ENCODE peak calls at places on chromosomes 3 and 15, in eight cellular contexts. Y is K562, I is HepG2, H is HCT116, J is H1, F is GM23338, G is SK-N-SH, T is GM12878. V is an unnamed sample.

GRCh38 chr3:24160424-24160823 is 215.3 kb downstream of the NR1D2 start:
- DNase-seq in Y (no peak), I (no peak), H (no peak), J (no peak), F (peak), G (no peak), T (no peak), V (no peak)

GRCh38 chr15:92878593-92879053 is 21.5 kb upstream of the CHD2 start:
- DNase-seq in Y (peak), I (no peak), H (no peak), J (no peak), F (no peak), G (no peak), T (no peak), V (no peak)

GRCh38 chr15:90212221-90213079 is 11.3 kb downstream of the SEMA4B start:
- DNase-seq in Y (no peak), I (no peak), H (no peak), J (no peak), F (no peak), G (no peak), T (no peak), V (no peak)

GRCh38 chr15:62119224-62119925 is 45.7 kb downstream of the C2CD4B start:
- DNase-seq in Y (peak), I (peak), H (peak), J (no peak), F (no peak), G (no peak), T (no peak), V (peak)

GRCh38 chr15:57345584-57345983 is 30.7 kb upstream of the CGNL1 start:
- DNase-seq in Y (no peak), I (peak), H (no peak), J (no peak), F (peak), G (peak), T (no peak), V (peak)

GRCh38 chr3:16142350-16143050 is 32.0 kb upstream of the GALNT15 start:
- DNase-seq in Y (no peak), I (no peak), H (no peak), J (no peak), F (no peak), G (no peak), T (no peak), V (no peak)

GRCh38 chr3:194384156-194384555 is 14.6 kb upstream of the LRRC15 start:
- DNase-seq in Y (no peak), I (no peak), H (no peak), J (no peak), F (no peak), G (no peak), T (no peak), V (no peak)

GRCh38 chr3:134087046-134087974 is 57.6 kb upstream of the SLCO2A1 start:
- DNase-seq in Y (no peak), I (no peak), H (no peak), J (no peak), F (no peak), G (no peak), T (no peak), V (no peak)

GRCh38 chr3:58068126-58068809 is 60.0 kb downstream of the FLNB start:
- DNase-seq in Y (peak), I (peak), H (no peak), J (no peak), F (no peak), G (no peak), T (no peak), V (no peak)

GRCh38 chr3:58063424-58063823 is 55.2 kb downstream of the FLNB start:
- DNase-seq in Y (peak), I (no peak), H (no peak), J (no peak), F (no peak), G (no peak), T (no peak), V (no peak)

GRCh38 chr3:58065700-58066167 is 57.5 kb downstream of the FLNB start:
- DNase-seq in Y (no peak), I (peak), H (no peak), J (no peak), F (no peak), G (no peak), T (no peak), V (peak)

GRCh38 chr3:58064923-58065638 is 56.9 kb downstream of the FLNB start:
- DNase-seq in Y (no peak), I (no peak), H (no peak), J (no peak), F (no peak), G (no peak), T (no peak), V (no peak)

GRCh38 chr3:58066842-58067241 is 58.6 kb downstream of the FLNB start:
- DNase-seq in Y (no peak), I (peak), H (no peak), J (no peak), F (no peak), G (no peak), T (no peak), V (peak)
- TF ChIP-seq CTCF in Y (no peak), I (no peak), H (no peak), J (no peak), F (no peak), G (no peak), T (no peak), V (no peak)

DNA sequence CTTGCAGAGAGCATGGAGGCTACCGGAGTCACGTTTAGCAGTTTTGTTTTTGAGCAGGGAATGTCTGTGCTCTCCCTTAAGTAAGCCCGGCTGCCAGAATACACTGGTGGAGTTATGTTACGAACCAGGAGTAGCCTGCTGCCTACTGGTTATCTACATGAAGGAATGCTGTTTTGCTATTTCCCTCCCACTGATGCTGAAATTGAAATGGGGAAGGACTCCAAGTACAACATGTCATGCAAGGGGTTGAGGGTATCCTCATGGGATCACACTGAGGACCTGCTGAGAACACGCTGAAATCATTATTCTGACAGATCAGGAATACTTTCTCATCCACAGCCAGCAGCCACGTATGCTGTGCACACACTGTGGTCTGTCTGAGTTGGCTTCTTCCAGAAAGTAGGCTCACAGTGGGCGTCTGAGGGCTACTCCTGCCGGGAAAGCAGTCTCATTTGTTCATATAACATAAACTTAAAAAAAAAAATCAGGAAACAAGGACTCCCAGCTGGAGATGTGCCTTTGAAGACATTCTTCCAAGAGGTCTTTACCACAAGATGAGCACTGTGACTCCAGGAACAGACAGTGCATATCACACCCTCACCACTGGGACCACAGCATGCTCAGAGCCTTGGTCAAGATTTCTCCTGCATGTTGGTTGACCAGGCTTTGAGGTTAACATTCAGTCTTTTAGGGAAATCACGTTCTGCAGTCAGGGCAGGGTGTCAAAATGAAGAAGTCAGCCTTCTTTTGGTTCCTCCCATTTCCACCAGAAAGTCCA is 300.4 kb upstream of the RASGRP1 start:
- DNase-seq in Y (no peak), I (no peak), H (no peak), J (no peak), F (no peak), G (no peak), T (no peak), V (no peak)
- TF ChIP-seq POLR2AphosphoS5 in Y (no peak), I (no peak), H (no peak), J (no peak), F (no peak), G (no peak), T (no peak), V (no peak)

GRCh38 chr3:4853749-4854140 is 125.5 kb upstream of the BHLHE40 start:
- DNase-seq in Y (no peak), I (no peak), H (no peak), J (no peak), F (no peak), G (no peak), T (no peak), V (peak)
- H2AFZ ChIP-seq in Y (no peak), I (no peak), H (no peak), J (peak), F (no peak), G (peak), T (no peak), V (peak)

DNA sequence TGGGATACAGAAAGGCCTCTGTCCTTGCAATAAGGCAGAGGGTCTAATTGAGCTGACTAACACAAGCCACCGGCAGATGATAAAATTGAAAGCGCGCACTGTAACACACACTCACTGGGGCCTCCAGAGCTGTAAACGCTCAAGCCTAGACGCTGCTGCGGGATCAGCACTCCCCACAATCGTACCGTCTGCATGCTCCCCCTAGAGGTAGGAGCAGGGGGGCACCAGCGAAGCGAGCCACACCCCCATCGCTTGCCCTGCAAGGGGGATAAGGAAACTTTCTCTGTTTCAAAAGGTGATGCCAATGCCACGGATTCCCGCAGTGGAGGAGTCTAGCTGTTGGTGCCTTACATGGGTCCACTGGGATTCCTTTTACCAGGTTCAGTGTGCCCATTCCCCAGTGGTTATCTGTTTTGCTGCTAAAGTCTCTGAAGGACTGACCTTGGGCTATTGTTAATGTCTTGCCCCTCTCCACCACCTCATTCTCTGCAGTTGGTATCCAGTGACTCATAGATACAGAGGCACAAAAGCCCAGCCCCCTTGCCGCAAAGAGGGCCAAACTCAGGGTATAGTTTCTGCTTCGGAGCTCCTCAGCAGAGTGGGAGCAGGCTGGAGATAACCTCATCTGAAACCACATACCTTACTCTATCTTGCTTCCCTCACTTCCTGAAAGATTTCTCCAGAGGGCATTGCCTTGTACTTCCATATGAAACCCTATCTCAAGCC is 139.3 kb upstream of the KBTBD8 start:
- DNase-seq in Y (peak), I (no peak), H (no peak), J (peak), F (peak), G (peak), T (no peak), V (no peak)
- TF ChIP-seq CTCF in Y (peak), I (peak), H (peak), J (peak), F (peak), G (no peak), T (no peak), V (no peak)

GRCh38 chr3:136250226-136250861 is at the start of gene PCCB:
- DNase-seq in Y (peak), I (peak), H (peak), J (peak), F (peak), G (peak), T (peak), V (peak)
- TF ChIP-seq POLR2AphosphoS5 in Y (peak), I (peak), H (peak), J (peak), F (peak), G (peak), T (peak), V (peak)

GRCh38 chr3:50154840-50155490 is at the start of gene SEMA3F:
- DNase-seq in Y (peak), I (peak), H (no peak), J (no peak), F (peak), G (peak), T (no peak), V (peak)
- H2AFZ ChIP-seq in Y (peak), I (no peak), H (no peak), J (no peak), F (peak), G (no peak), T (peak), V (peak)

V was measured in endothelial cell of umbilical vein.